ENCODE peak calls at places on chromosome 12, in six cellular contexts. One of them, this sample, is unnamed.

GRCh38 chr12:105226219-105226618 is 9.8 kb downstream of the APPL2 start:
- DNase-seq in K562: peak; percentile 11
- DNase-seq in HepG2: no peak
- DNase-seq in endothelial cell of umbilical vein: peak; percentile 90
- DNase-seq in H1: no peak
- DNase-seq in A549: no peak
- DNase-seq in this sample: no peak

GRCh38 chr12:7642876-7643309 is 22.8 kb downstream of the APOBEC1 start:
- DNase-seq in endothelial cell of umbilical vein: peak; percentile 3
- DNase-seq in A549: no peak
- DNase-seq in K562: no peak
- DNase-seq in H1: peak; percentile 65
- DNase-seq in HepG2: peak; percentile 15
- DNase-seq in this sample: peak; percentile 57

GRCh38 chr12:54555670-54556257 is 6.4 kb downstream of the PDE1B start:
- DNase-seq in A549: no peak
- DNase-seq in K562: no peak
- DNase-seq in H1: no peak
- DNase-seq in endothelial cell of umbilical vein: no peak
- DNase-seq in HepG2: no peak
- DNase-seq in this sample: peak; percentile 35

GRCh38 chr12:11943919-11944318 is 126.8 kb upstream of the BCL2L14 start:
- DNase-seq in H1: no peak
- DNase-seq in K562: no peak
- DNase-seq in endothelial cell of umbilical vein: no peak
- DNase-seq in HepG2: no peak
- DNase-seq in A549: no peak
- DNase-seq in this sample: no peak

GRCh38 chr12:78120866-78121590 is 290.3 kb downstream of the NAV3 start:
- DNase-seq in endothelial cell of umbilical vein: peak; percentile 49
- DNase-seq in A549: peak; percentile 3
- DNase-seq in H1: no peak
- DNase-seq in K562: no peak
- DNase-seq in HepG2: no peak
- DNase-seq in this sample: peak; percentile 65

GRCh38 chr12:47219243-47219642 is 139.5 kb upstream of the AMIGO2 start:
- DNase-seq in A549: peak; percentile 47
- DNase-seq in HepG2: no peak
- DNase-seq in K562: no peak
- DNase-seq in H1: no peak
- DNase-seq in endothelial cell of umbilical vein: no peak
- DNase-seq in this sample: no peak

GRCh38 chr12:34215893-34216285 is 193.6 kb downstream of the ALG10 start:
- DNase-seq in K562: no peak
- DNase-seq in A549: no peak
- DNase-seq in endothelial cell of umbilical vein: no peak
- DNase-seq in H1: no peak
- DNase-seq in HepG2: no peak
- DNase-seq in this sample: no peak

GRCh38 chr12:10310926-10311705 is 3.4 kb downstream of the KLRD1 start:
- DNase-seq in endothelial cell of umbilical vein: peak; percentile 87
- DNase-seq in H1: no peak
- DNase-seq in K562: no peak
- DNase-seq in HepG2: no peak
- DNase-seq in A549: no peak
- DNase-seq in this sample: no peak

GRCh38 chr12:25977047-25977446 is 18.6 kb downstream of the RASSF8 start:
- DNase-seq in K562: no peak
- DNase-seq in endothelial cell of umbilical vein: no peak
- DNase-seq in H1: no peak
- DNase-seq in A549: no peak
- DNase-seq in HepG2: no peak
- DNase-seq in this sample: no peak

GRCh38 chr12:54680374-54680773 is 32.2 kb upstream of the DCD start:
- DNase-seq in H1: peak; percentile 90
- DNase-seq in endothelial cell of umbilical vein: no peak
- DNase-seq in A549: peak; percentile 43
- DNase-seq in K562: peak; percentile 60
- DNase-seq in HepG2: peak; percentile 19
- DNase-seq in this sample: peak; percentile 54

GRCh38 chr12:29317556-29318363 is 63.2 kb downstream of the ERGIC2 start:
- DNase-seq in A549: peak; percentile 24
- DNase-seq in HepG2: peak; percentile 62
- DNase-seq in H1: no peak
- DNase-seq in endothelial cell of umbilical vein: peak; percentile 72
- DNase-seq in K562: peak; percentile 46
- DNase-seq in this sample: peak; percentile 92

GRCh38 chr12:116636636-116637519 is 77.7 kb downstream of the MAP1LC3B2 start:
- DNase-seq in A549: peak; percentile 43
- DNase-seq in HepG2: peak; percentile 90
- DNase-seq in H1: no peak
- DNase-seq in endothelial cell of umbilical vein: no peak
- DNase-seq in K562: no peak
- DNase-seq in this sample: no peak

GRCh38 chr12:106195638-106196037 is 52.2 kb downstream of the CKAP4 start:
- DNase-seq in HepG2: peak; percentile 72
- DNase-seq in K562: no peak
- DNase-seq in endothelial cell of umbilical vein: no peak
- DNase-seq in A549: no peak
- DNase-seq in H1: no peak
- DNase-seq in this sample: peak; percentile 35

GRCh38 chr12:71840226-71840847 is 778 bp downstream of the TBC1D15 start:
- DNase-seq in K562: peak; percentile 48
- DNase-seq in A549: peak; percentile 49
- DNase-seq in endothelial cell of umbilical vein: peak; percentile 92
- DNase-seq in HepG2: peak; percentile 48
- DNase-seq in H1: no peak
- DNase-seq in this sample: peak; percentile 48

GRCh38 chr12:19799886-19800602 is 360.8 kb downstream of the AEBP2 start:
- DNase-seq in HepG2: no peak
- DNase-seq in K562: no peak
- DNase-seq in H1: no peak
- DNase-seq in endothelial cell of umbilical vein: peak; percentile 77
- DNase-seq in A549: no peak
- DNase-seq in this sample: no peak

GRCh38 chr12:105672576-105672975 is 342.1 kb downstream of the C12orf75 start:
- DNase-seq in H1: no peak
- DNase-seq in K562: no peak
- DNase-seq in HepG2: no peak
- DNase-seq in endothelial cell of umbilical vein: peak; percentile 54
- DNase-seq in A549: no peak
- DNase-seq in this sample: no peak

GRCh38 chr12:27620121-27620520 is 76.1 kb upstream of the REP15 start:
- DNase-seq in K562: no peak
- DNase-seq in endothelial cell of umbilical vein: no peak
- DNase-seq in HepG2: no peak
- DNase-seq in H1: no peak
- DNase-seq in A549: no peak
- DNase-seq in this sample: no peak

GRCh38 chr12:101997102-101997501 is 64.7 kb downstream of the WASHC3 start:
- DNase-seq in A549: no peak
- DNase-seq in HepG2: no peak
- DNase-seq in K562: no peak
- DNase-seq in H1: no peak
- DNase-seq in endothelial cell of umbilical vein: no peak
- DNase-seq in this sample: no peak

GRCh38 chr12:82686223-82687019 is at the start of gene TMTC2:
- DNase-seq in HepG2: peak; percentile 62
- DNase-seq in A549: peak; percentile 96
- DNase-seq in H1: peak; percentile 94
- DNase-seq in K562: peak; percentile 79
- DNase-seq in endothelial cell of umbilical vein: peak; percentile 95
- DNase-seq in this sample: peak; percentile 93
- TF ChIP-seq POLR2A in HepG2: peak; percentile 27
- TF ChIP-seq POLR2A in A549: peak; percentile 37
- TF ChIP-seq POLR2A in H1: no peak
- TF ChIP-seq POLR2A in K562: no peak
- TF ChIP-seq POLR2A in endothelial cell of umbilical vein: no peak
- TF ChIP-seq POLR2A in this sample: peak; percentile 63

GRCh38 chr12:99658950-99659349 is 11.4 kb downstream of the GARIN6 start:
- DNase-seq in H1: no peak
- DNase-seq in K562: no peak
- DNase-seq in endothelial cell of umbilical vein: no peak
- DNase-seq in A549: no peak
- DNase-seq in HepG2: no peak
- DNase-seq in this sample: peak; percentile 19
- TF ChIP-seq CTCF in H1: no peak
- TF ChIP-seq CTCF in K562: no peak
- TF ChIP-seq CTCF in endothelial cell of umbilical vein: no peak
- TF ChIP-seq CTCF in A549: peak; percentile 52
- TF ChIP-seq CTCF in HepG2: peak; percentile 9
- TF ChIP-seq CTCF in this sample: peak; percentile 3

DNA sequence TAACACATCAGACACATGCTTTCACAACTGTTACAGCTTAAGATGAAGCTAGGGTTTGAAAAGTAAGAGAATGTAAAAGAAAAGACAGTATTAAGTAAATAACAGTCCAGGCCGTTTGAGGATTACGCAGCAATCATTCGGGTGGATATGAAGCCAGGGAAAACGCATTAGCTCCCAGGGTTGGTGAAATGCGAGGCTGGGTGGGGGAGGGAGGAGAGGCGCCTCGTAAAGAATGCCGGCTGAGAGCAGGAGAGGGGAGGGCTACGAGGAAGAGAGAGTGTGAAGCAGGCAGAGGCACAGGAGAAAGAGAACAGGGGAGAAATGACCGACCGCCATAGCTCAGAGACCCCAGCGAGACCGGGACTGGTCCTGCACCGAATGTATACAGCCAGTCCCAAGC is 73.0 kb downstream of the IQSEC3 start:
- DNase-seq in H1: no peak
- DNase-seq in K562: no peak
- DNase-seq in endothelial cell of umbilical vein: no peak
- DNase-seq in A549: no peak
- DNase-seq in HepG2: no peak
- DNase-seq in this sample: no peak
- TF ChIP-seq MAX in H1: no peak
- TF ChIP-seq MAX in K562: no peak
- TF ChIP-seq MAX in endothelial cell of umbilical vein: no peak
- TF ChIP-seq MAX in A549: no peak
- TF ChIP-seq MAX in HepG2: no peak
- TF ChIP-seq MAX in this sample: no peak

GRCh38 chr12:6390084-6390799 is 6.3 kb downstream of the LTBR start:
- DNase-seq in A549: no peak
- DNase-seq in HepG2: no peak
- DNase-seq in H1: no peak
- DNase-seq in endothelial cell of umbilical vein: no peak
- DNase-seq in K562: no peak
- DNase-seq in this sample: no peak

GRCh38 chr12:6394398-6394797 is 10.4 kb downstream of the LTBR start:
- DNase-seq in endothelial cell of umbilical vein: no peak
- DNase-seq in K562: no peak
- DNase-seq in H1: no peak
- DNase-seq in HepG2: no peak
- DNase-seq in A549: no peak
- DNase-seq in this sample: no peak

GRCh38 chr12:6391013-6391412 is 7.1 kb downstream of the LTBR start:
- DNase-seq in endothelial cell of umbilical vein: no peak
- DNase-seq in K562: no peak
- DNase-seq in H1: no peak
- DNase-seq in A549: no peak
- DNase-seq in HepG2: no peak
- DNase-seq in this sample: no peak

GRCh38 chr12:6393109-6393508 is 9.1 kb downstream of the LTBR start:
- DNase-seq in H1: no peak
- DNase-seq in endothelial cell of umbilical vein: no peak
- DNase-seq in A549: no peak
- DNase-seq in K562: no peak
- DNase-seq in HepG2: no peak
- DNase-seq in this sample: no peak

DNA sequence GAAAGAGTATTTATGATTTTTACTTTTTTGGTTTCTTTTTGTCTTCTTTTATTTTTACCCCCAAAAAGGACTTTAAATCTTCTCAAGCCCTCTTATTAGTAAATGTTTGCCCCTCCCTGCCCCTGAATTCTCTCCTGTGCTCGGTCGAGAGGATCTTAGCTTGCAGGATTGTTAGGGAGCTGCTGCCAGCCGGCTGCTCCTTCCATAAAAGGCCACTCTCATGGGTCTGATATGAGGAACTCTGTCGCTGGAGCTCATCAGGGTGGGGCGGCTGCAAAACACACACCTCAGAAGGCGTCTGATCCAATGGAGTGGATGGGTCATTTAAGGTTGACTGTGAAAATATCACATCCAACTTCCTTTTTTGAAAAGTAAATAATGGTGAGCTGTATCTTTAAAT is 8.5 kb downstream of the LTBR start:
- DNase-seq in endothelial cell of umbilical vein: no peak
- DNase-seq in HepG2: no peak
- DNase-seq in H1: no peak
- DNase-seq in A549: no peak
- DNase-seq in K562: no peak
- DNase-seq in this sample: peak; percentile 67
- TF ChIP-seq POLR2A in endothelial cell of umbilical vein: no peak
- TF ChIP-seq POLR2A in HepG2: no peak
- TF ChIP-seq POLR2A in H1: no peak
- TF ChIP-seq POLR2A in A549: no peak
- TF ChIP-seq POLR2A in K562: no peak
- TF ChIP-seq POLR2A in this sample: no peak

DNA sequence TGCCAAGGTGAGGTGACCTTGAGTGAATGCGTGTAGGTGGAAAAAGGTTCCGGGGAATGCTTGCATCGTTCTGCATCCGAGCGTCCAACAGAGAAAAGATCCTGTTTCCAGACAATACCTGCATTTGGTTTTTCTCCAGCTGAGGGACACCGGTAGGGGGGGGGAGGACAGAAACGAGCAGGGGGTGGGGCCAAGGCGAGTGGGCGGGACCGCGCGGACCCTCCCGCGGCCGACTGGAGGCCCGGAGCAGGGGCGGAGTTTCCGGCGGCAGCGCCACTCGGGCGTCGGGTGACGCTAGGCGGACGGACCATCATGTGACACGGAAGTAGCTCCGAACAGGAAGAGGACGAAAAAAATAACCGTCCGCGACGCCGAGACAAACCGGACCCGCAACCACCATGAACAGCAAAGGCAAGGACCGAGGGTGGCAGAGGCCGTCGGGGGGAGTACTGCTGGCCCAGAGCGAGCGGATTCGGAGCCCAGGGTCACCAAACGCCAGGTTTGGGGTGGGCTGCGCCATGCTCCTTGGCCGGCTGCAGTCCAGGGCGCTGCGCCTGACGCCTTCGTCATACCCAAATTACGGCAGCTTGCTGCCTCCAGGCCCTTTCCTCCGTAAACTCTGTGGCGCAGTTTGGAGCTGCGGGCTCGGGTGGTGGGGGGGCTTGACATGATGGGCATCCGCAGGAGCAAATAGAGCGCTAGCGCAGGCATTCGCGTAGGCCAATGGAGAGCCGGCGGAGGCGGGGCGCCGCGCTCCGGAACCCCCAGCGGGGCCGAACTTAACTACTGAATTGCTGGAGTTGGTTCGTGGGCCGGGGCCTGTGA is at the start of gene DAZAP2:
- DNase-seq in H1: peak; percentile 92
- DNase-seq in K562: peak; percentile 99
- DNase-seq in endothelial cell of umbilical vein: peak; percentile 96
- DNase-seq in HepG2: peak; percentile 88
- DNase-seq in A549: peak; percentile 94
- DNase-seq in this sample: peak; percentile 98
- TF ChIP-seq CTCF in H1: no peak
- TF ChIP-seq CTCF in K562: peak; percentile 14
- TF ChIP-seq CTCF in endothelial cell of umbilical vein: no peak
- TF ChIP-seq CTCF in HepG2: no peak
- TF ChIP-seq CTCF in A549: no peak
- TF ChIP-seq CTCF in this sample: no peak

GRCh38 chr12:119578112-119578511 is 15.5 kb upstream of the TMEM233 start:
- DNase-seq in K562: no peak
- DNase-seq in HepG2: no peak
- DNase-seq in endothelial cell of umbilical vein: no peak
- DNase-seq in H1: no peak
- DNase-seq in A549: no peak
- DNase-seq in this sample: peak; percentile 25
- TF ChIP-seq MAX in K562: no peak
- TF ChIP-seq MAX in HepG2: no peak
- TF ChIP-seq MAX in endothelial cell of umbilical vein: no peak
- TF ChIP-seq MAX in H1: no peak
- TF ChIP-seq MAX in A549: no peak
- TF ChIP-seq MAX in this sample: no peak